ENCODE peak calls at places on chromosomes 4 and X, in eight cellular contexts. H, J, W, L, Q, Y, K and Z are unnamed samples.

GRCh38 chrX:67523002-67523711 is 20.7 kb upstream of the AR start:
- DNase-seq in Y (no peak), J (no peak), H (no peak), W (no peak), L (no peak), K (no peak), Q (no peak), Z (no peak)

GRCh38 chrX:44017726-44018125 is 44.5 kb upstream of the NDP start:
- DNase-seq in Y (no peak), Q (no peak), L (no peak), H (no peak), K (no peak), J (no peak), W (no peak), Z (no peak)

GRCh38 chr4:110639207-110640092 is 16.6 kb upstream of the PITX2 start:
- DNase-seq in Q (no peak), Y (peak), J (no peak), L (no peak), K (no peak), W (no peak), H (no peak), Z (no peak)

GRCh38 chr4:73776363-73776762 is 36.0 kb downstream of the CXCL8 start:
- DNase-seq in W (no peak), Y (no peak), H (no peak), J (peak), L (peak), Q (peak), K (peak), Z (peak)

GRCh38 chr4:10083861-10084641 is 32.5 kb downstream of the WDR1 start:
- DNase-seq in H (no peak), W (no peak), K (peak), Y (no peak), Q (no peak), J (no peak), L (no peak), Z (no peak)

GRCh38 chr4:105343523-105343931 is 130.3 kb downstream of the PPA2 start:
- DNase-seq in K (no peak), Y (no peak), Q (peak), W (no peak), L (peak), H (no peak), J (no peak), Z (no peak)

GRCh38 chrX:13272426-13272825 is 47.4 kb downstream of the ATXN3L start:
- DNase-seq in Q (no peak), K (no peak), W (no peak), L (no peak), H (no peak), J (no peak), Y (no peak), Z (no peak)

GRCh38 chrX:40513012-40513411 is 67.8 kb upstream of the ATP6AP2 start:
- DNase-seq in Y (no peak), K (no peak), J (no peak), H (no peak), L (no peak), W (no peak), Q (no peak), Z (no peak)

GRCh38 chr4:106317815-106318214 is 1.5 kb downstream of the AIMP1 start:
- DNase-seq in W (no peak), Q (no peak), H (no peak), L (no peak), J (no peak), K (no peak), Y (no peak), Z (no peak)

GRCh38 chr4:166499820-166500219 is 626.8 kb downstream of the TLL1 start:
- DNase-seq in K (no peak), J (no peak), W (no peak), Q (peak), Y (no peak), L (peak), H (no peak), Z (no peak)

GRCh38 chrX:22135171-22135711 is 103.1 kb downstream of the PHEX start:
- DNase-seq in H (no peak), J (peak), L (peak), W (no peak), Y (no peak), K (peak), Q (peak), Z (no peak)

GRCh38 chrX:18075603-18076002 is 145.1 kb downstream of the BEND2 start:
- DNase-seq in H (no peak), K (no peak), J (no peak), W (no peak), Q (no peak), L (no peak), Y (peak), Z (no peak)

GRCh38 chr4:123893746-123894095 is 497.1 kb downstream of the SPRY1 start:
- DNase-seq in H (no peak), Q (peak), K (no peak), W (no peak), Y (no peak), L (peak), J (no peak), Z (no peak)

GRCh38 chr4:144894525-144894924 is 203.5 kb downstream of the ANAPC10 start:
- DNase-seq in K (no peak), Y (no peak), H (no peak), Q (peak), W (no peak), J (peak), L (peak), Z (no peak)

GRCh38 chrX:110146521-110146920 is 143.6 kb downstream of the TMEM164 start:
- DNase-seq in W (peak), K (peak), L (peak), Q (peak), H (no peak), J (peak), Y (peak), Z (no peak)

GRCh38 chr4:2924286-2924685 is 38.9 kb downstream of the NOP14 start:
- DNase-seq in Y (no peak), H (no peak), Q (no peak), K (no peak), W (no peak), L (no peak), J (no peak), Z (no peak)

GRCh38 chrX:72019487-72019886 is 108.8 kb downstream of the NHSL2 start:
- DNase-seq in J (no peak), Q (no peak), K (no peak), Y (no peak), L (no peak), W (no peak), H (no peak), Z (no peak)

GRCh38 chr4:72896515-72896914 is 173.0 kb downstream of the COX18 start:
- DNase-seq in J (peak), Q (peak), K (no peak), Y (peak), H (no peak), W (no peak), L (peak), Z (peak)

GRCh38 chr4:123163501-123163900 is 233.1 kb upstream of the SPRY1 start:
- DNase-seq in H (no peak), Q (peak), J (peak), K (no peak), L (peak), W (no peak), Y (no peak), Z (no peak)

GRCh38 chr4:132483-132882 is 8.2 kb downstream of the ZNF718 start:
- DNase-seq in J (no peak), K (no peak), Y (no peak), Q (no peak), L (no peak), H (no peak), W (no peak), Z (no peak)
- TF ChIP-seq CTCF in J (no peak), K (no peak), Y (no peak), Q (no peak), L (no peak), H (no peak), W (no peak), Z (no peak)

GRCh38 chr4:138175337-138175794 is 66.8 kb downstream of the SLC7A11 start:
- DNase-seq in L (peak), J (peak), W (no peak), Q (peak), K (peak), Y (no peak), H (no peak), Z (no peak)
- H3K4me3 ChIP-seq in L (no peak), J (no peak), W (no peak), Q (no peak), K (no peak), Y (no peak), H (no peak), Z (no peak)

GRCh38 chrX:42839632-42840031 is 61.7 kb upstream of the PPP1R2C start:
- DNase-seq in J (no peak), L (no peak), Y (no peak), W (no peak), H (no peak), Q (no peak), K (no peak), Z (no peak)
- TF ChIP-seq CTCF in J (no peak), L (no peak), Y (no peak), W (no peak), H (no peak), Q (no peak), K (no peak), Z (no peak)

DNA sequence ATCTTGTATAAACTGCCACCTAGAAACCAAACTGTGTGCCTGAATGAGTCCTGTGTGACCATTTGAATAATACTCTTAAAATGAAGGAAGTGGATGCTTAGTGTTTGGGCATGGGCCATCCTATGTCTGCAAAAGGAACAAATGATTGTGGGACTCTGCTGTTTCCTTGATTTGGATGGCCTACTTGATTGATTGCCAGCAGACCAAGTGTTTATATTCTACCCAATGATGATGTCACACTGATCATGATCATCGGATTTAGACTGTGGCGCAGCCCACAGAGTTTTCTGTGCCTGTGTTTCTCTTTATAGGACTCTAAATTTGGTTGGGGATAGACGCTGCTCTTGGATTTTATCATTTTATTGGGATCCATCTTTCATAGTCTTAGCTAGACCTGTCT is 4.4 kb downstream of the SEPTIN11 start:
- DNase-seq in Q (no peak), J (no peak), Y (no peak), H (no peak), L (no peak), W (no peak), K (no peak), Z (no peak)
- H3K4me3 ChIP-seq in Q (no peak), J (no peak), Y (no peak), H (no peak), L (no peak), W (no peak), K (no peak), Z (no peak)

DNA sequence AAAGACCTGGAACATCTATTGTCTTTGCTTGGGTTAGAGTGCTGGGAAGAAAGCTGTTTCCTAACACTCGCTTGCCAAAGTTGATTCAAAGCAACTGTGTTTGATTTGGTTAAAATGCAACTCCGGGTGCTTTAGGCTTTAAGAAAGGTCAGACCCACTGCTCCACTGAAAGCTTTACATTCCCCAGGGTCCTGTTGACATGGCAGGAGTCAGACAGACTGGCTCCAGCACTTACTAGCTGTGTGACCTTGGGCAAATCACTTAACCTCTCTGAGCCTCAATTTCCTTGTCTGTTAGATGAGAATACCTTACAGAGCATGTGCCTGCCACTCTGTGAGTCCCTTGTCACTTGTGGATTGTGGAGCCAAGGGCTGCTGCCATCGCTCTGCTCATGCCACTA is 39.0 kb downstream of the DGKK start:
- DNase-seq in Y (no peak), K (no peak), W (no peak), L (no peak), H (no peak), Q (no peak), J (no peak), Z (no peak)
- TF ChIP-seq CTCF in Y (no peak), K (no peak), W (no peak), L (no peak), H (no peak), Q (no peak), J (no peak), Z (no peak)

GRCh38 chrX:131792356-131792749 is 230.7 kb upstream of the STK26 start:
- DNase-seq in Y (no peak), W (no peak), H (peak), Q (no peak), L (no peak), K (peak), J (no peak), Z (peak)
- H3K4me3 ChIP-seq in Y (no peak), W (no peak), H (peak), Q (no peak), L (no peak), K (no peak), J (no peak), Z (peak)

GRCh38 chr4:38832206-38832605 is 24.4 kb downstream of the TLR6 start:
- DNase-seq in Y (no peak), K (no peak), H (no peak), W (no peak), Q (no peak), L (no peak), J (no peak), Z (no peak)

GRCh38 chr4:38831653-38832052 is 25.0 kb downstream of the TLR6 start:
- DNase-seq in L (peak), Q (peak), H (no peak), J (no peak), W (no peak), K (no peak), Y (no peak), Z (no peak)

GRCh38 chr4:38829237-38829636 is 24.6 kb upstream of the TLR1 start:
- DNase-seq in Q (no peak), W (no peak), L (no peak), H (no peak), Y (no peak), J (no peak), K (no peak), Z (no peak)

GRCh38 chr4:38834570-38834969 is 22.0 kb downstream of the TLR6 start:
- DNase-seq in K (no peak), L (no peak), H (no peak), J (no peak), W (no peak), Q (no peak), Y (no peak), Z (no peak)

GRCh38 chr4:38832624-38833528 is 23.7 kb downstream of the TLR6 start:
- DNase-seq in W (no peak), Q (no peak), Y (peak), H (no peak), K (no peak), J (no peak), L (no peak), Z (no peak)
- TF ChIP-seq CTCF in W (no peak), Q (peak), Y (peak), H (no peak), K (no peak), J (no peak), L (peak), Z (peak)

DNA sequence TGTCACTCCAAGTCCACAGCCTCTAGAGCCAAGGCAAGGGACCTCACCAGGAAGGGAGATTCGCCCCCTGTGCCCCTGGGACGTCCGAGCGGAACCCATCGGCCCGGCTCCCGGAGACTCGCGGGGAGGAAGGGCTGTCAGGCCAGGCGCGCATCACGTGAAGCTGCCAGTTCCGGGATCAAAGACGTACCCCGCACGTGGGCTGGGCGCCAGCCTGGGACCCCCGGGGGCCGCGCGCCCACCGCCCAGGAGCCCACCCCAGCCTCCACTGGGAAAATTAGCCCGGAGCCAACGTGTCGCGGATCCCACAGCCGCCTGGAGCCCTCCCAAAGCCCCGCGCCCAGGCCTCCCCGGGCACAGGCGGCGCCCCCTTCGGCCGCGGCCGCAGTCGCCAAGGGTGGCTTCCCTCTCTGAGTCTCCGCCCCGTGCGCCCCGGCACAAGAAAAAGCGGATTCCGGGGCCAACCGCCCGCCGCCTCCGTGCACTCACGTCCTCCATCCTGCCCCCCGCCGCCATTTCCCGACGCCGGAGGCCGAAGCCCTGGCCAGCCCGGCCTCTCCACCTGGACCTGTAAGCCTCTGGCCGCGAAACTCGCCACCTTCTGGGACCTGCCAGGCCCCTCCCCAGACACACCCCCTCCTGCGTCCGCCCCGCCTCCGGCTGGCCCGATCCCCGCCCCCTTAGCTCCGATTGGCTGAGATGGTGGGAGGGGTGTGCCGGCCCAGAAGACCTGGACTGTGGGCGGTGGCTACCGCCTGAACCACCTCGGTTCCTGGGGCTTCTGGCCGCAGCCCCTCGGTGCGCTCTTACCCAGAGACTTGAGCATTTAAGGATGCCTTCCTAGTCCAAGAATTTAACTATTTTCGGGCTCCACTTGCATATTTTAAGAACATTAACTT is at the start of gene TMEM192:
- DNase-seq in Q (peak), H (peak), L (peak), Y (peak), K (peak), W (peak), J (peak), Z (peak)
- H3K4me3 ChIP-seq in Q (peak), H (peak), L (peak), Y (peak), K (peak), W (peak), J (peak), Z (peak)

DNA sequence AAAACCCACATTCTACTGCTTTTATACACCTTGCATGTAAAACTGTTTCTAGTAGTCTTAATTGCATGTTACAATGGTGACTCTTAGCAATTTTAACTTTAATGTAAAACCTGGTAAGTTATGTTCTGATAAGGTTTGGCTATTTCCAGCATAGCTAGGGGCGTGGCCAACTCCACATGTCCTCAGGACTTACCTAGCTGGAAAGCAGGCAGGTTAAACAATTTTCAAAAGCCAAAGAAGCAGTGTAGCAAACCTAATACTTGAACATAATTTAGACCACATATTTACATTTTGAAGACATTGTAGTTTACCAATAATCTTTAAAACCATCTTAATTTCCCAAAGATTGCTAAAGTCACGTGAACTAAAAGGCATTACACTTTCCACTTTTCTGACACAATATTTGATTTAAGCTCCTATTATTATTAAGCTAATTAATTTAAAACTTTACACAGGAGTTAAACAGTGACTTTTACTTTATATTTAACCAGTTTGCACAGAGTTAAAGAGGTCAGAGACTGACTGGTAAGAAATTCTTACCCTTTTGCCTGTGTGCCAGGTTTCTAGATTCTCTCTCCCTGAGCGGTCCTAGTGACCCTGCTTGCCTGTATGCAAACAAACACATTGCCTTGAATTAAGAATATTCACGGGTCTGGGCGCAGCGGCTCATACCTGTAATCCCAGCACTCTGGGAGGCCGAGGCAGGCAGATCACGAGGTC is 88.2 kb downstream of the GLUD2 start:
- DNase-seq in K (no peak), H (no peak), Q (no peak), Y (no peak), J (no peak), W (no peak), L (no peak), Z (no peak)
- TF ChIP-seq CTCF in K (no peak), H (no peak), Q (no peak), Y (no peak), J (no peak), W (no peak), L (no peak), Z (no peak)

GRCh38 chrX:94551831-94552230 is 877.8 kb downstream of the FAM133A start:
- DNase-seq in Y (no peak), L (no peak), H (no peak), W (no peak), J (peak), Q (no peak), K (no peak), Z (no peak)
- H3K4me3 ChIP-seq in Y (no peak), L (no peak), H (no peak), W (no peak), J (no peak), Q (no peak), K (no peak), Z (no peak)